ENCODE peak calls at places on chromosomes 7 and 10, in seven cellular contexts. C, A, T, V, Z, Y and B are unnamed samples.
A peak's percentile ranks its signal among the peaks of the same experiment; 100 is the strongest.

GRCh38 chr10:8033812-8034665 is 20.4 kb upstream of the GATA3 start:
- DNase-seq in C (no peak), T (no peak), V (no peak), Y (no peak), A (no peak), Z (no peak), B (no peak)

GRCh38 chr10:129544205-129545202 is 77.5 kb downstream of the MGMT start:
- DNase-seq in Y (no peak), C (no peak), Z (no peak), T (no peak), V (no peak), A (no peak), B (no peak)

GRCh38 chr7:37081436-37081835 is 357.1 kb upstream of the AOAH start:
- DNase-seq in A (no peak), Y (no peak), C (no peak), T (no peak), V (peak; percentile 47), Z (peak; percentile 11), B (peak; percentile 20)

GRCh38 chr10:33286186-33286934 is 48.1 kb downstream of the NRP1 start:
- DNase-seq in T (no peak), A (no peak), C (no peak), Z (no peak), V (no peak), Y (no peak), B (no peak)

GRCh38 chr7:81210092-81211064 is 291.5 kb upstream of the SEMA3C start:
- DNase-seq in C (no peak), T (no peak), Y (no peak), A (no peak), Z (no peak), V (no peak), B (no peak)

GRCh38 chr10:112951349-112952281 is 1.6 kb downstream of the TCF7L2 start:
- DNase-seq in V (peak; percentile 69), T (peak; percentile 23), A (peak; percentile 64), Z (peak; percentile 62), C (peak; percentile 44), Y (no peak), B (peak; percentile 70)

GRCh38 chr7:152030561-152030960 is 5.1 kb downstream of the GALNT11 start:
- DNase-seq in Y (no peak), Z (no peak), C (no peak), T (no peak), A (no peak), V (no peak), B (no peak)

GRCh38 chr10:20622522-20623270 is 274.4 kb downstream of the NEBL start:
- DNase-seq in C (no peak), V (no peak), Y (no peak), Z (no peak), A (no peak), T (no peak), B (no peak)

GRCh38 chr7:139960158-139960557 is 102.6 kb downstream of the PARP12 start:
- DNase-seq in C (no peak), Z (no peak), V (no peak), T (no peak), Y (no peak), A (no peak), B (no peak)

GRCh38 chr7:141975806-141976523 is 2.4 kb upstream of the TAS2R38 start:
- DNase-seq in T (peak; percentile 8), V (peak; percentile 66), C (peak; percentile 59), A (peak; percentile 78), Y (no peak), Z (peak; percentile 69), B (peak; percentile 18)

GRCh38 chr7:98617960-98618418 is 904 bp downstream of the NPTX2 start:
- DNase-seq in A (no peak), C (no peak), V (no peak), Y (no peak), T (no peak), Z (no peak), B (no peak)

GRCh38 chr10:112915590-112916572 is 34.2 kb upstream of the TCF7L2 start:
- DNase-seq in T (no peak), V (no peak), Z (peak; percentile 11), A (peak; percentile 41), C (no peak), Y (no peak), B (no peak)

GRCh38 chr7:47548546-47548945 is 33.4 kb downstream of the TNS3 start:
- DNase-seq in Y (no peak), A (no peak), V (no peak), Z (no peak), C (no peak), T (no peak), B (no peak)

GRCh38 chr10:104040862-104041789 is 44.6 kb downstream of the COL17A1 start:
- DNase-seq in Y (peak; percentile 52), Z (no peak), C (no peak), V (no peak), T (no peak), A (no peak), B (no peak)

GRCh38 chr10:2900530-2900929 is 166.8 kb upstream of the PFKP start:
- DNase-seq in A (no peak), V (no peak), Y (peak; percentile 72), T (no peak), C (no peak), Z (no peak), B (no peak)

GRCh38 chr10:8588135-8588534 is 533.6 kb downstream of the GATA3 start:
- DNase-seq in A (no peak), C (no peak), V (no peak), Z (no peak), T (no peak), Y (no peak), B (no peak)

GRCh38 chr10:128084991-128085390 is 41.2 kb downstream of the MKI67 start:
- DNase-seq in C (no peak), Y (no peak), T (no peak), A (no peak), V (no peak), Z (no peak), B (no peak)

GRCh38 chr10:47030191-47030698 is 119.0 kb downstream of the PTPN20 start:
- DNase-seq in Y (peak; percentile 52), C (no peak), A (peak; percentile 20), V (peak; percentile 35), Z (no peak), T (no peak), B (no peak)

GRCh38 chr7:139714163-139714901 is 63.5 kb downstream of the HIPK2 start:
- DNase-seq in C (no peak), T (no peak), A (no peak), Z (no peak), V (peak; percentile 79), Y (no peak), B (no peak)

GRCh38 chr7:46257766-46258448 is 336.8 kb upstream of the IGFBP3 start:
- DNase-seq in T (no peak), V (no peak), Z (no peak), Y (no peak), C (no peak), A (no peak), B (no peak)

GRCh38 chr7:32941996-32942782 is 15.1 kb upstream of the FKBP9 start:
- DNase-seq in Y (no peak), A (peak; percentile 85), V (peak; percentile 80), Z (peak; percentile 47), C (peak; percentile 49), T (peak; percentile 8), B (peak; percentile 74)

GRCh38 chr7:110105840-110106239 is 985.1 kb upstream of the LRRN3 start:
- DNase-seq in A (no peak), V (no peak), Y (no peak), C (no peak), Z (no peak), T (no peak), B (no peak)

GRCh38 chr7:108459922-108460551 is 3.8 kb upstream of the NRCAM start:
- DNase-seq in A (no peak), Y (no peak), C (peak; percentile 17), Z (no peak), V (no peak), T (no peak), B (no peak)

DNA sequence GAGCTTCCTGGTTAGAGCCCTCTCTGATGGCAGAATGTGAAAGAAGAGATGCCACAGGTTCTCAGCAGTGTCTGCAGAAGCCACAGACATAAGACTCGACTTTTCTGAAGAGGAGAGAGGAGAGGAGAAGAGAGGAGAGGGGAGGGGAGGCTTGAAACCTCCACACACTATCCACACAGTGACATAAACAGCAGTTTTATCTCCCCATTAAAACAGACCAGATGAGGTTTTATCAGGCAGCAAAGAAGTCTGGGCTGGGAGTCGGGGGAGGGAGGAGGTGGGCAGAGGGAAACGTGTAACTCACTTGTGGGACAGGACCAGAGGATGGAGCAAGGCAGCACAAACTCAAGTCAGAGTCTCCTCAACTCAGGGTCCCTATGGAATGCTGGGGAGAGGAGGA is 76.5 kb downstream of the XPNPEP1 start:
- DNase-seq in C (no peak), V (no peak), Z (no peak), A (no peak), Y (no peak), T (no peak), B (no peak)
- H3K9me3 ChIP-seq in C (no peaks in the 10 kb centered on the region), V (no peaks in the 10 kb centered on the region), Z (no peaks in the 10 kb centered on the region), A (no peaks in the 10 kb centered on the region), Y (no peaks in the 10 kb centered on the region), T (no peaks in the 10 kb centered on the region), B (no peaks in the 10 kb centered on the region)

GRCh38 chr10:86367339-86367951 is 850 bp upstream of the GRID1 start:
- DNase-seq in C (no peak), Z (no peak), V (no peak), A (peak; percentile 33), Y (no peak), T (no peak), B (no peak)
- H3K27me3 ChIP-seq in C (peaks cover 9% of the 10 kb centered on the region), Z (peaks cover 5% of the 10 kb centered on the region), V (peaks cover 30% of the 10 kb centered on the region), A (peaks cover 100% of the 10 kb centered on the region), Y (no peaks in the 10 kb centered on the region), T (peaks cover 43% of the 10 kb centered on the region), B (no peaks in the 10 kb centered on the region)

DNA sequence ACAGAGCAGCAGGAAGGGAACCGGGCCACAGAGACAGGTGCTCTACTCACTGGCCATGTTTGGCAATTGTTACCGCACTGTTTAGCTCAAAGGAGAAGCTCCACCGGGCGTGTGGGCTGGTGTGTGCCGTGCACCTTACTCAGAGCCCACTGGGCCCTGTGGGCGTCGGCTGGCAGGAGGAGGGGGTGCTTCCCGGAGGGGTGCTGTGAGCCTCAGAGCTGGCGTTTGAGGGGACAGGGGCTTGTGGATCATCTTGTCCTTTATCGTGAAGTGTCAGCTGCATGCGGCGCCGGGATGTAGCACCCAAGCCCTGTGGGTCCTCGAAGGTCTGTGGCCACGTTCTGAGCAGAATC is 205.8 kb downstream of the DNAJB6 start:
- DNase-seq in A (peak; percentile 19), Z (no peak), V (no peak), Y (no peak), T (no peak), C (no peak), B (no peak)
- H3K9me3 ChIP-seq in A (no peaks in the 10 kb centered on the region), Z (no peaks in the 10 kb centered on the region), V (no peaks in the 10 kb centered on the region), Y (no peaks in the 10 kb centered on the region), T (no peaks in the 10 kb centered on the region), C (no peaks in the 10 kb centered on the region), B (no peaks in the 10 kb centered on the region)

DNA sequence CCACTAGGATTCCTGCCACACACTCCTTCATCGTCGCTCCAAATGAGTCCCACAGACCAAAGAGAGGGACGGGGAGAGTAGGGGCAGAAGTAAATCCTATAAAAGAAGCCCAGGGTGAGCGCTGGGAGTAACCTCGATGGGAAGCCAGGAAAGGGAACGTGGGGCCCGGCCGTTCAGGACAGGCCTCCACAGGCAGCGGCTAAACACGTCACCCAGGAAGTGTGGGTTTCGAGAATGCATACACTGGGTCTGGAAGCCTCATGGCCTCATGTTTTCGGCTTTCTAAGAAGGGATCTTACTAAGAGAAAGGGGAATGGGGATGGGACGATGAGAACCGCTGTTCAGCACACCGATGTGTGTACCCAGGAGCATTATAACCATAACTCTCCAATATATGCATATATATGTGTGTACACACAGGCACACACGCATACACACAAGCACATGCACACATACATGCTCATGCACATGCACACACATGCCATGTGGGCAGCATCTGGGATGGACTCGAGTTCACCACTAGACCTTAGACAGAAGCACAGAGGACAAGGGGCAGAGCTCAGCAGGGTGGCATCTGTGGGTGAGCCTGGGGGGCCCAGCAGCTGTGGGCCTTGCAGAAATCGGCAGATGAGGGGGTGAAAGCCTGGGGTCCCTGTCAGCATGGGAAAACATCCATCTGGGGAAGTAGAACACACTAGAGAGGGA is 14.8 kb upstream of the CNPY1 start:
- DNase-seq in Z (no peak), V (no peak), C (no peak), T (no peak), Y (no peak), A (no peak), B (no peak)
- H3K27me3 ChIP-seq in Z (no peaks in the 10 kb centered on the region), V (no peaks in the 10 kb centered on the region), C (no peaks in the 10 kb centered on the region), T (peaks cover 4% of the 10 kb centered on the region), Y (no peaks in the 10 kb centered on the region), A (peaks cover 34% of the 10 kb centered on the region), B (no peaks in the 10 kb centered on the region)